ENCODE peak calls at places on chromosomes 11 and 22, in seven cellular contexts. G is HFFc6; F is CD4-positive, alpha-beta memory T cell; A is cardiac muscle cell; M is Caki2; J is T-helper 2 cell; T is left ventricle myocardium superior. Z is an unnamed sample.

GRCh38 chr11:130551388-130551787 is 102.9 kb downstream of the ADAMTS15 start:
- DNase-seq in G (no peak), F (no peak), A (no peak), M (no peak), J (no peak), T (no peak), Z (no peak)

GRCh38 chr11:66291706-66292542 is at the start of gene TMEM151A:
- DNase-seq in G (no peak), F (no peak), A (no peak), M (no peak), J (no peak), T (no peak), Z (peak)

GRCh38 chr11:120198787-120199469 is 11.9 kb upstream of the OAF start:
- DNase-seq in G (no peak), F (no peak), A (no peak), M (no peak), J (no peak), T (no peak), Z (no peak)

GRCh38 chr11:12559011-12559410 is 115.2 kb upstream of the TEAD1 start:
- DNase-seq in G (no peak), F (no peak), A (no peak), M (no peak), J (no peak), T (no peak), Z (no peak)

GRCh38 chr22:37638351-37639069 is 959 bp upstream of the SH3BP1 start:
- DNase-seq in G (no peak), F (peak), A (no peak), M (no peak), J (no peak), T (no peak), Z (no peak)

GRCh38 chr11:57946628-57947027 is 77.1 kb upstream of the OR9Q1 start:
- DNase-seq in G (no peak), F (no peak), A (no peak), M (no peak), J (no peak), T (no peak), Z (no peak)

GRCh38 chr11:61267437-61267841 is 26.5 kb downstream of the PGA5 start:
- DNase-seq in G (no peak), F (no peak), A (no peak), M (no peak), J (no peak), T (no peak), Z (peak)

GRCh38 chr11:26626346-26626745 is 54.3 kb upstream of the MUC15 start:
- DNase-seq in G (no peak), F (no peak), A (peak), M (no peak), J (no peak), T (no peak), Z (no peak)

GRCh38 chr11:93067881-93068390 is 98.5 kb downstream of the MTNR1B start:
- DNase-seq in G (no peak), F (no peak), A (no peak), M (no peak), J (no peak), T (no peak), Z (no peak)

GRCh38 chr11:134289167-134289566 is 13.0 kb downstream of the GLB1L3 start:
- DNase-seq in G (no peak), F (no peak), A (no peak), M (no peak), J (no peak), T (no peak), Z (no peak)

GRCh38 chr11:1772270-1773130 is 8.8 kb upstream of the CTSD start:
- DNase-seq in G (peak), F (peak), A (peak), M (peak), J (no peak), T (peak), Z (no peak)

Z was measured in body of pancreas.